ENCODE peak calls at places on chromosome 16, in five cellular contexts. U is uterus, E is HCT116, X is transverse colon, H is bronchial epithelial cell. M is an unnamed sample.

GRCh38 chr16:14018848-14019247 is 52.3 kb upstream of the MRTFB start:
- DNase-seq in U (no peak), E (no peak), X (no peak), H (no peak), M (no peak)

GRCh38 chr16:17018715-17019014 is 452.1 kb downstream of the XYLT1 start:
- DNase-seq in X (no peak), U (no peak), H (no peak), E (no peak), M (no peak)

GRCh38 chr16:4315185-4316102 is at the start of gene GLIS2:
- DNase-seq in X (peak; percentile 60), U (peak; percentile 82), E (peak; percentile 28), H (no peak), M (no peak)

GRCh38 chr16:89308391-89309333 is 91.2 kb downstream of the ZNF778 start:
- DNase-seq in E (no peak), X (no peak), H (no peak), U (no peak), M (no peak)

GRCh38 chr16:75575976-75576375 is 9.8 kb downstream of the GABARAPL2 start:
- DNase-seq in U (no peak), H (no peak), E (no peak), X (no peak), M (no peak)

GRCh38 chr16:89741342-89742014 is 20.1 kb downstream of the ZNF276 start:
- DNase-seq in E (no peak), H (no peak), X (no peak), U (no peak), M (no peak)

GRCh38 chr16:77579283-77579985 is 142.9 kb upstream of the NUDT7 start:
- DNase-seq in H (no peak), E (no peak), U (no peak), X (no peak), M (no peak)

GRCh38 chr16:4283939-4284338 is 11.1 kb upstream of the TFAP4 start:
- DNase-seq in X (no peak), U (no peak), E (no peak), H (peak; percentile 72), M (no peak)

GRCh38 chr16:3038256-3038655 is 1.5 kb upstream of the BICDL2 start:
- DNase-seq in E (no peak), U (no peak), H (peak; percentile 75), X (peak; percentile 79), M (no peak)

GRCh38 chr16:30740364-30741251 is 7.6 kb upstream of the PHKG2 start:
- DNase-seq in H (peak; percentile 98), U (peak; percentile 80), X (peak; percentile 92), E (peak; percentile 87), M (peak; percentile 88)

GRCh38 chr16:21023509-21024202 is 123.1 kb downstream of the LYRM1 start:
- DNase-seq in E (no peak), X (peak; percentile 11), H (peak; percentile 4), U (no peak), M (no peak)

GRCh38 chr16:69187387-69187890 is 475 bp downstream of the SNTB2 start:
- DNase-seq in X (peak; percentile 62), U (peak; percentile 49), H (peak; percentile 20), E (no peak), M (peak; percentile 77)

GRCh38 chr16:75496546-75496945 is 1.3 kb upstream of the CHST6 start:
- DNase-seq in U (no peak), E (no peak), X (no peak), H (no peak), M (no peak)

GRCh38 chr16:52496051-52496876 is 50.7 kb downstream of the TOX3 start:
- DNase-seq in E (no peak), U (no peak), X (no peak), H (no peak), M (no peak)

GRCh38 chr16:68644715-68645493 is at the start of gene CDH3:
- DNase-seq in X (peak; percentile 65), U (peak; percentile 57), H (peak; percentile 83), E (peak; percentile 67), M (no peak)

GRCh38 chr16:77332792-77333191 is 102.0 kb downstream of the ADAMTS18 start:
- DNase-seq in H (peak; percentile 36), U (no peak), E (no peak), X (no peak), M (no peak)

GRCh38 chr16:27849621-27850020 is 213.9 kb downstream of the GSG1L start:
- DNase-seq in E (no peak), X (no peak), U (no peak), H (no peak), M (peak; percentile 16)

GRCh38 chr16:81415757-81416156 is 28.9 kb upstream of the CMIP start:
- DNase-seq in H (no peak), X (no peak), E (no peak), U (no peak), M (no peak)

GRCh38 chr16:87926246-87927194 is 9.8 kb downstream of the CA5A start:
- DNase-seq in X (no peak), H (no peak), U (no peak), E (no peak), M (no peak)
- H3K4me3 ChIP-seq in X (no peak overlapping the region), H (no peak overlapping the region), U (no peak overlapping the region), E (no peak overlapping the region), M (no peak overlapping the region)

GRCh38 chr16:74485916-74486315 is 64.6 kb upstream of the CLEC18B start:
- DNase-seq in X (no peak), H (peak; percentile 39), E (peak; percentile 12), U (no peak), M (no peak)
- H3K36me3 ChIP-seq in X (peaks cover 54% of the 10 kb centered on the region), H (peaks cover 7% of the 10 kb centered on the region), E (peaks cover 29% of the 10 kb centered on the region), U (no peaks in the 10 kb centered on the region), M (peaks cover 17% of the 10 kb centered on the region)

DNA sequence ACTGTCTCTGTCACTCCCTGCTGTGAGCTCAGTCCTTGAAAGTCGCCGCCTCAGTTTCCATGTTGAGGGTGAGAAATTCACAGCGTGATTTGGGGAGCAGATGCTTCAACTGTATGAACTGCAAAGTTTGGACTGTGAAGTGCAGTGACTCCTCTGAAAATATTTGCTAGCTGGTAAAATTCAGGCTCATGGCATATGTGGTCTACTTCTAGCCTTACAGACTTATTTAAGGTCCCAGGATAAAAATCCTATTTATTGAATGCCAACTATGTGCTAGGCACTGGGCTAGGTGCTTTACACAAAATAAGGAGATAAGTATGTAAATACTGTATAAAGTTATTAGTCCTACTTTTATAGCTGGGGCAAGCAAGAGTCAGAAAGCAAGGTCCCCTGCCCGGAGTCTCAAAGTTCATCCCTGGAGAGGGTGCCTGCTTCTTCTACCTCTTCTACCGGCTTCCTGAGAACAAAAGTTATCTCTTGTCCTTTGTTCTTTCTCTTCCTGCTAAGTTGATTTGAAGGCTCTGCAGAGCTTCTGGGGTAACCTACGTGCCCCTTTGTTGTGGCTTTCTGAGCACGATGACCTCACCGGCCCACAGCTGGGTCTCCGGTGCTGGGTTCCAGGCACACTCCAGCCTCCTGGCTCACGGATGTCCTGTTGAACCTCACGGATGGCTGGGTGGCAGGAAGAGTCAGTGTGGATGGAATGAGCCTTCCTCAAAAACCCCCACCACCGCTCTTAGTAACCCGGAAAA is 116.2 kb downstream of the SOCS1 start:
- DNase-seq in H (no peak), U (no peak), X (no peak), E (peak; percentile 13), M (no peak)
- H3K4me3 ChIP-seq in H (no peak overlapping the region), U (no peak overlapping the region), X (no peak overlapping the region), E (no peak overlapping the region), M (no peak overlapping the region)

GRCh38 chr16:70569752-70570151 is 46.1 kb downstream of the SF3B3 start:
- DNase-seq in H (no peak), E (no peak), U (no peak), X (no peak), M (no peak)

GRCh38 chr16:70561623-70562022 is 38.0 kb downstream of the SF3B3 start:
- DNase-seq in H (peak; percentile 37), U (no peak), E (no peak), X (no peak), M (no peak)

GRCh38 chr16:70568601-70569217 is 45.1 kb downstream of the SF3B3 start:
- DNase-seq in U (no peak), H (peak; percentile 93), X (no peak), E (no peak), M (no peak)

GRCh38 chr16:70563571-70563970 is 40.0 kb downstream of the SF3B3 start:
- DNase-seq in X (no peak), H (peak; percentile 27), E (no peak), U (no peak), M (no peak)

DNA sequence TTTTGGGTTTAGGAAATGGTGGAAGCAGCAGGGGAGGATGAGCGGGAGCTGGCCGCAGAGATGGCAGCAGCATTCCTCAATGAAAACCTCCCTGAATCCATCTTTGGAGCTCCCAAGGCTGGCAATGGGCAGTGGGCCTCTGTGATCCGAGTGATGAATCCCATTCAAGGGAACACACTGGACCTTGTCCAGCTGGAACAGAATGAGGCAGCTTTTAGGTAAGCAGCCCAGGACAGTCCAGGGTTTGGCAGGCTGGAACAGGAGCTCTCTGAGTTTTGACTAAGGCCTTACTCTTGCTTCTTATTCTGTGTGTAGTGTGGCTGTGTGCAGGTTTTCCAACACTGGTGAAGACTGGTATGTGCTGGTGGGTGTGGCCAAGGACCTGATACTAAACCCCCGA is 41.4 kb downstream of the SF3B3 start:
- DNase-seq in U (no peak), H (no peak), E (no peak), X (no peak), M (no peak)
- H3K36me3 ChIP-seq in U (no peaks in the 10 kb centered on the region), H (peaks cover 36% of the 10 kb centered on the region), E (peaks cover 83% of the 10 kb centered on the region), X (peaks cover 99% of the 10 kb centered on the region), M (peaks cover 98% of the 10 kb centered on the region)

GRCh38 chr16:67480833-67481560 is at the start of gene ATP6V0D1:
- DNase-seq in X (peak; percentile 100), H (peak; percentile 93), E (peak; percentile 94), U (peak; percentile 100), M (peak; percentile 99)

GRCh38 chr16:67483731-67484525 is 581 bp upstream of the AGRP start:
- DNase-seq in E (no peak), U (no peak), H (no peak), X (no peak), M (no peak)

GRCh38 chr16:67481561-67482259 is 753 bp upstream of the ATP6V0D1 start:
- DNase-seq in H (no peak), X (peak; percentile 70), U (peak; percentile 59), E (no peak), M (no peak)

GRCh38 chr16:67483150-67483549 is at the start of gene AGRP:
- DNase-seq in U (no peak), E (no peak), H (no peak), X (no peak), M (no peak)

GRCh38 chr16:67482260-67482924 is 955 bp downstream of the AGRP start:
- DNase-seq in E (no peak), U (no peak), H (no peak), X (peak; percentile 21), M (no peak)
- H3K4me3 ChIP-seq in E (peak overlapping the region; percentile 72), U (peak overlapping the region; percentile 87), H (no peak overlapping the region), X (no peak overlapping the region), M (peak overlapping the region; percentile 73)

GRCh38 chr16:55272787-55273186 is 51.2 kb upstream of the IRX6 start:
- DNase-seq in U (no peak), H (peak; percentile 73), E (no peak), X (no peak), M (no peak)
- H3K36me3 ChIP-seq in U (no peaks in the 10 kb centered on the region), H (no peaks in the 10 kb centered on the region), E (no peaks in the 10 kb centered on the region), X (no peaks in the 10 kb centered on the region), M (no peaks in the 10 kb centered on the region)

GRCh38 chr16:72985148-72985882 is 62.6 kb downstream of the ZFHX3 start:
- DNase-seq in E (no peak), U (peak; percentile 63), X (no peak), H (no peak), M (peak; percentile 87)
- H3K4me3 ChIP-seq in E (no peak overlapping the region), U (no peak overlapping the region), X (no peak overlapping the region), H (no peak overlapping the region), M (no peak overlapping the region)

GRCh38 chr16:8376858-8377257 is 213.5 kb downstream of the TMEM114 start:
- DNase-seq in X (no peak), U (no peak), H (no peak), E (no peak), M (no peak)
- H3K36me3 ChIP-seq in X (no peaks in the 10 kb centered on the region), U (no peaks in the 10 kb centered on the region), H (no peaks in the 10 kb centered on the region), E (no peaks in the 10 kb centered on the region), M (no peaks in the 10 kb centered on the region)